ENCODE peak calls at places on chromosome 5, in ten cellular contexts. H, W, O, Y, Z, T, Q, F, A and V are unnamed samples.

GRCh38 chr5:86546582-86546981 is 71.2 kb upstream of the COX7C start:
- DNase-seq in H (no peak), W (no peak), O (no peak), Y (no peak), Z (no peak), T (no peak), Q (no peak), F (no peak), A (no peak), V (no peak)

GRCh38 chr5:103357636-103358035 is 99.1 kb downstream of the MACIR start:
- DNase-seq in H (no peak), W (no peak), O (no peak), Y (no peak), Z (no peak), T (no peak), Q (no peak), F (no peak), A (no peak), V (no peak)

GRCh38 chr5:90889325-90889600 is 330.7 kb downstream of the ADGRV1 start:
- DNase-seq in H (no peak), W (no peak), O (no peak), Y (no peak), Z (no peak), T (no peak), Q (no peak), F (no peak), A (no peak), V (no peak)

GRCh38 chr5:75389430-75389829 is 52.4 kb downstream of the HMGCR start:
- DNase-seq in H (no peak), W (no peak), O (no peak), Y (no peak), Z (no peak), T (no peak), Q (no peak), F (no peak), A (no peak), V (no peak)

GRCh38 chr5:104247260-104247659 is 684.7 kb upstream of the NUDT12 start:
- DNase-seq in H (no peak), W (no peak), O (no peak), Y (no peak), Z (no peak), T (no peak), Q (no peak), F (no peak), A (no peak), V (no peak)

GRCh38 chr5:29758986-29759421 is 1434.5 kb upstream of the CDH6 start:
- DNase-seq in H (no peak), W (no peak), O (no peak), Y (no peak), Z (no peak), T (no peak), Q (no peak), F (no peak), A (no peak), V (no peak)

GRCh38 chr5:151905639-151906038 is 19.0 kb downstream of the GLRA1 start:
- DNase-seq in H (no peak), W (no peak), O (no peak), Y (no peak), Z (peak), T (no peak), Q (peak), F (no peak), A (no peak), V (no peak)

GRCh38 chr5:89337-90286 is 2.4 kb upstream of the PLEKHG4B start:
- DNase-seq in H (no peak), W (no peak), O (no peak), Y (no peak), Z (no peak), T (no peak), Q (no peak), F (no peak), A (peak), V (no peak)